ENCODE peak calls at places on chromosomes 11 and 22, in nine cellular contexts. Z, D, P, X, E, C, U, R and N are unnamed samples.

GRCh38 chr11:17208257-17208999 is 642 bp upstream of the PIK3C2A start:
- DNase-seq in D (peak), X (no peak), P (peak), Z (no peak), C (no peak), E (peak), R (peak), U (no peak), N (no peak)

GRCh38 chr22:39739338-39740027 is 154.1 kb downstream of the ENTHD1 start:
- DNase-seq in C (no peak), U (no peak), D (no peak), E (no peak), Z (no peak), P (peak), X (no peak), R (no peak), N (no peak)

GRCh38 chr11:116329354-116330090 is 443.3 kb downstream of the BUD13 start:
- DNase-seq in Z (no peak), C (peak), D (no peak), P (no peak), X (no peak), U (no peak), E (no peak), R (no peak), N (no peak)

GRCh38 chr22:22208657-22209056 is 35.9 kb upstream of the VPREB1 start:
- DNase-seq in E (no peak), P (no peak), Z (no peak), X (no peak), U (no peak), R (no peak), D (no peak), C (no peak), N (no peak)

GRCh38 chr11:78111298-78111697 is 28.1 kb downstream of the ALG8 start:
- DNase-seq in P (no peak), R (no peak), E (no peak), U (no peak), C (no peak), D (no peak), X (no peak), Z (no peak), N (no peak)

GRCh38 chr11:69245491-69246345 is 48.2 kb upstream of the MYEOV start:
- DNase-seq in P (no peak), X (no peak), Z (no peak), C (peak), R (no peak), E (no peak), D (no peak), U (no peak), N (no peak)

GRCh38 chr11:116993599-116993998 is 104.6 kb downstream of the SIK3 start:
- DNase-seq in D (no peak), P (no peak), C (no peak), E (peak), X (no peak), U (no peak), Z (no peak), R (no peak), N (no peak)

GRCh38 chr11:131724436-131724995 is 354.1 kb downstream of the NTM start:
- DNase-seq in E (no peak), R (no peak), U (no peak), Z (no peak), P (no peak), C (no peak), D (no peak), X (no peak), N (no peak)

GRCh38 chr11:134377876-134378275 is 34.2 kb downstream of the B3GAT1 start:
- DNase-seq in C (no peak), X (no peak), Z (no peak), E (no peak), D (no peak), U (no peak), R (no peak), P (no peak), N (no peak)

GRCh38 chr22:40413873-40414272 is 43.5 kb downstream of the SGSM3 start:
- DNase-seq in P (no peak), U (peak), C (no peak), D (no peak), X (peak), R (no peak), E (no peak), Z (no peak), N (no peak)

GRCh38 chr11:85694385-85694980 is 8.5 kb upstream of the CCDC89 start:
- DNase-seq in C (no peak), P (peak), Z (no peak), D (peak), E (peak), R (no peak), U (no peak), X (no peak), N (no peak)
- TF ChIP-seq CTCF in C (peak), P (peak), Z (peak), D (peak), E (peak), R (no peak), U (no peak), X (peak), N (peak)

DNA sequence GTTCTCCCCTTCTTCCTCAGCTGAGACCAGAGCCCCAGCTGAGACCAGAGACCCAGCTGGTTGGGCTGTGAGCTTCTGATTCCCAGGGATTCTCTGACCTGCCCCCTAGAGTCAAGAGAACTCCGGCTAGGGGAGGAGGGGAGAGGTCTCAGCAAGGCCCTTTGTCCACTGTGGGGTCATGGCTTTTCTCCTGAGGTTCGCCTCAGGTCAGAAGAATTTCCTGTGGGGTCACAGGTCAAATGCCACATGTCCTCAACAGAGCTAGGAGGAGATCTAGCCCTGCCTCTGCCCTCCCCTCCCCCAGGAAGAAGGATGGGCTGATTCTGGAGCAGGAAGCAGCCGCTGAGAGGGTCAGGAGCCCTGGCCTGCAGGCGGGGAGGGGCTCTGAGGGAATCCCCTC is 23.7 kb downstream of the HTR3A start:
- DNase-seq in U (no peak), D (no peak), R (no peak), C (no peak), E (no peak), P (no peak), Z (no peak), X (no peak), N (no peak)
- TF ChIP-seq CTCF in U (no peak), D (no peak), R (no peak), C (no peak), E (no peak), P (no peak), Z (no peak), X (no peak), N (no peak)

DNA sequence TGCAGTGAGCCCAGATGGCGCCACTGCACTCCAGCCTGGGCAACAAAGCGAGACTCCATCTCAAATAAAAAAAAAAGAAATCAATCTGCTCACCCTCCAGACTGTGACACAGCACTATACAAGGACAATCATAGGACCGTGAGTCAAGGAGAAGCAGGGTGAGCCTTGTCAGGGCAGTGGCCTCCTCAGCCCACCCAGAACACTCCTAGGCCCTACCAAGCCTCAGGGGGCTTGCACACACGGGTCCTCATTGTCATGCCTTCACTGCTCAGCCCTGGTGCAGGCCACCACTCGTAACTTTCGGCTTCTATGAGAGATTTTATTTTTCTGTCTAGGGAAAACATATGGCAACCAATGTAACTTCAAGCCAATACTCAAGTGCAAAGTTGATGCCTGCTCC is 35.8 kb downstream of the DGCR2 start:
- DNase-seq in C (no peak), Z (no peak), P (no peak), R (no peak), U (no peak), E (no peak), X (peak), D (no peak), N (no peak)
- TF ChIP-seq CTCF in C (no peak), Z (no peak), P (no peak), R (no peak), U (no peak), E (no peak), X (no peak), D (no peak), N (no peak)

DNA sequence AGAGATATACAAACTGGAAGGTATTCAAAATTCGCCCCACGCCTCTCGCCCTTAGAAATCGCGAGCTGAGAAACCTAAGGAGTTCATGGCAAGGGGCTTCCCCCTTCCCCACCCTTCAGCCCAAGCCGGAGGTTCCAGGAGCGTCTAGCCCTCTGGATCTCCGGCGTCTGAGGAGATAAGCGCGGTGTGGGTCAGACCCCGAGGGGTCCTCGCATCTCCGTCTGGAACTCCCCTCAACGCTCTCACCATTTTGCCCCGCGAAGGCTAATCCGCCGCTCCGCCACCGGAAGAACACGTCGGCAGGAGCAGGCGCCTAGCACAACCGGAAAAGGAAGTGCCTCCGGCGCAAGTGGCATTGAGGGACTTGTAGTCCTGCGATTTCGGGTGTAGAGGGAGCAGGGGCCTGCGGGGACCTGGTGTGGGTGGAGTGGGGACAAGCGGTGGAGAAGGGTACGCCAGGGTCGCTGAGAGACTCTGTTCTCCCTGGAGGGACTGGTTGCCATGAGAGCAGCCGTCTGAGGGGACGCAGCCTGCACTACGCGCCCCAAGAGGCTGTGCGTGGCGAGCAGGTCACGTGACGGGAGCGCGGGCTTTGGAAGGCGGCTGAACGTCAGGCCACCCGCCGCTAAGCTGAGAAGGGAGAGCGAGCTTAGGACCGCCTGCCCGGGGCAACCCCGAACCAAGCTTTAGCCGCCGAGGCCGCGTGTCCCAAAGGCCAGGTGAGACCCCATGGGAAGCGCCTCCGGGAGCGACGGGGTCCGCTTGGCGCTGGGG is at the start of the genes FEN1 and TMEM258:
- DNase-seq in C (peak), X (peak), U (peak), D (peak), P (peak), R (peak), Z (peak), E (peak), N (peak)
- TF ChIP-seq CTCF in C (peak), X (peak), U (no peak), D (no peak), P (no peak), R (no peak), Z (no peak), E (no peak), N (no peak)

GRCh38 chr22:46131151-46131587 is 19.2 kb upstream of the PPARA start:
- DNase-seq in E (no peak), U (peak), R (peak), Z (no peak), C (no peak), D (no peak), X (no peak), P (no peak), N (no peak)
- TF ChIP-seq CTCF in E (peak), U (no peak), R (peak), Z (peak), C (peak), D (peak), X (no peak), P (peak), N (peak)